ENCODE peak calls at places on chromosomes 12 and 14, in four cellular contexts. K is K562, T is HepG2, J is WTC11. O is an unnamed sample.

GRCh38 chr12:53233671-53234091 is 1.7 kb upstream of the RARG start:
- DNase-seq in J (peak), K (no peak), T (no peak), O (no peak)

GRCh38 chr12:90013409-90013808 is 304.8 kb upstream of the ATP2B1 start:
- DNase-seq in J (no peak), K (no peak), T (no peak), O (no peak)

GRCh38 chr14:56874375-56874774 is 64.1 kb upstream of the OTX2 start:
- DNase-seq in T (peak), K (peak), J (peak), O (peak)

GRCh38 chr12:50918584-50919316 is 33.6 kb upstream of the HIGD1C start:
- DNase-seq in J (no peak), K (no peak), T (no peak), O (no peak)

GRCh38 chr12:1457901-1458300 is 136.5 kb downstream of the FBXL14 start:
- DNase-seq in T (no peak), J (no peak), K (no peak), O (no peak)

GRCh38 chr12:10143205-10143604 is 13.2 kb upstream of the CLEC7A start:
- DNase-seq in K (no peak), J (no peak), T (no peak), O (no peak)

GRCh38 chr12:56086096-56086495 is 6.1 kb downstream of the ERBB3 start:
- DNase-seq in J (no peak), T (no peak), K (peak), O (no peak)

GRCh38 chr14:85243306-85243705 is 286.6 kb upstream of the FLRT2 start:
- DNase-seq in J (no peak), T (no peak), K (no peak), O (no peak)

GRCh38 chr12:89709994-89710872 is 1.6 kb upstream of the ATP2B1 start:
- DNase-seq in K (no peak), T (no peak), J (peak), O (no peak)

GRCh38 chr12:91565246-91565645 is 382.6 kb upstream of the DCN start:
- DNase-seq in T (no peak), K (no peak), J (no peak), O (no peak)

GRCh38 chr14:28375295-28375694 is 391.3 kb upstream of the FOXG1 start:
- DNase-seq in K (no peak), J (peak), T (no peak), O (peak)

GRCh38 chr14:50335389-50335788 is 23.3 kb downstream of the DMAC2L start:
- DNase-seq in J (peak), T (peak), K (no peak), O (peak)

GRCh38 chr12:52522346-52523011 is 2.3 kb upstream of the KRT5 start:
- DNase-seq in K (no peak), T (no peak), J (no peak), O (no peak)

GRCh38 chr12:120007272-120007671 is 18.2 kb downstream of the BICDL1 start:
- DNase-seq in T (no peak), K (no peak), J (no peak), O (no peak)

GRCh38 chr14:51533877-51534553 is 117.7 kb upstream of the FRMD6 start:
- DNase-seq in K (no peak), T (no peak), J (no peak), O (no peak)

GRCh38 chr14:91835920-91836843 is 31.2 kb downstream of the TC2N start:
- DNase-seq in T (no peak), K (peak), J (peak), O (peak)

GRCh38 chr12:132354982-132355680 is 25.7 kb upstream of the GALNT9 start:
- DNase-seq in T (no peak), K (no peak), J (no peak), O (no peak)

GRCh38 chr12:103986823-103987222 is 21.2 kb downstream of the TDG start:
- DNase-seq in K (no peak), T (no peak), J (no peak), O (no peak)

GRCh38 chr14:75640876-75641275 is 19.8 kb downstream of the ERG28 start:
- DNase-seq in T (no peak), J (no peak), K (no peak), O (no peak)

GRCh38 chr14:93462479-93462878 is 31.7 kb downstream of the UNC79 start:
- DNase-seq in T (no peak), K (no peak), J (no peak), O (no peak)

GRCh38 chr12:52344111-52344510 is 22.9 kb upstream of the KRT83 start:
- DNase-seq in T (no peak), J (no peak), K (no peak), O (no peak)

GRCh38 chr12:108060910-108061309 is 68.2 kb upstream of the WSCD2 start:
- DNase-seq in J (no peak), T (no peak), K (no peak), O (no peak)

GRCh38 chr12:45546545-45546944 is 183.0 kb upstream of the ARID2 start:
- DNase-seq in T (no peak), J (no peak), K (no peak), O (no peak)

GRCh38 chr12:45547822-45548221 is 181.7 kb upstream of the ARID2 start:
- DNase-seq in K (no peak), J (no peak), T (no peak), O (no peak)

GRCh38 chr12:45547132-45547531 is 182.4 kb upstream of the ARID2 start:
- DNase-seq in T (no peak), K (no peak), J (no peak), O (no peak)

GRCh38 chr12:45540661-45541341 is 188.7 kb upstream of the ARID2 start:
- DNase-seq in K (no peak), J (no peak), T (no peak), O (no peak)

GRCh38 chr12:45543887-45544286 is 185.6 kb upstream of the ARID2 start:
- DNase-seq in J (peak), K (peak), T (peak), O (peak)
- TF ChIP-seq ELF4 in J (no peak), K (no peak), T (no peak), O (no peak)

GRCh38 chr12:6569312-6569711 is 1.2 kb upstream of the NOP2 start:
- DNase-seq in J (no peak), K (no peak), T (no peak), O (no peak)

GRCh38 chr12:6569786-6570185 is 1.7 kb upstream of the NOP2 start:
- DNase-seq in T (no peak), J (no peak), K (no peak), O (no peak)

GRCh38 chr12:6573001-6573400 is 4.9 kb upstream of the NOP2 start:
- DNase-seq in K (no peak), T (no peak), J (no peak), O (no peak)

GRCh38 chr12:6567824-6568617 is at the start of gene NOP2:
- DNase-seq in J (peak), K (peak), T (peak), O (peak)

GRCh38 chr12:6570264-6570887 is 2.3 kb upstream of the NOP2 start:
- DNase-seq in K (peak), T (peak), J (peak), O (peak)
- TF ChIP-seq ELF4 in K (no peak), T (no peak), J (no peak), O (no peak)

GRCh38 chr12:77630341-77630740 is 200.4 kb upstream of the NAV3 start:
- DNase-seq in J (no peak), K (no peak), T (no peak), O (no peak)

GRCh38 chr12:77625441-77625840 is 205.3 kb upstream of the NAV3 start:
- DNase-seq in T (no peak), K (no peak), J (no peak), O (no peak)
- TF ChIP-seq ELF4 in T (no peak), K (no peak), J (no peak), O (no peak)

GRCh38 chr14:54931598-54932340 is 29.1 kb upstream of the GCH1 start:
- DNase-seq in T (no peak), K (no peak), J (no peak), O (no peak)

GRCh38 chr14:54927551-54927950 is 24.9 kb upstream of the GCH1 start:
- DNase-seq in K (no peak), T (no peak), J (no peak), O (no peak)

GRCh38 chr14:54935100-54935499 is 32.5 kb upstream of the GCH1 start:
- DNase-seq in T (peak), K (no peak), J (no peak), O (no peak)

GRCh38 chr14:54933006-54933405 is 30.4 kb upstream of the GCH1 start:
- DNase-seq in J (no peak), T (no peak), K (no peak), O (no peak)

GRCh38 chr14:54929556-54929955 is 26.9 kb upstream of the GCH1 start:
- DNase-seq in K (no peak), T (no peak), J (no peak), O (no peak)
- TF ChIP-seq ELF4 in K (no peak), T (no peak), J (no peak), O (no peak)

DNA sequence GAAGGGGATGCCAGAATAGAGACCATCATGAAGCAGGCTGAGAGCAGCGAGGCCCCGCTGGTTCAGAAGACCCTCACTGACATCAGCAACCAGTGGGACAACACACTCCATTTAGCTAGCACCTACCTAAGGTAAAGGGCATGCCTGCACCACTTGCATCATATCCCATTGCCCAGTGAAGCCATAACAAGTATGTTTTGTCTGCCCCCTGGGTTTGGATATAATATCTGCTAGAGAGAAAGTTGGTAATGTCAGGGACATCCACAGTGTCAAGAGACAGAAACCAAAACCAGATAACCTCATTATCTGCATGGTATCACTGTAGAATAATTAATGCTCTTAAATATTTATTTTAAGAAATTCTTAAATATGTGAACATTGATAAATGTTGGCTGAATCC is 173.8 kb downstream of the SYNE2 start:
- DNase-seq in J (no peak), K (no peak), T (no peak), O (no peak)
- TF ChIP-seq ELF4 in J (no peak), K (no peak), T (no peak), O (no peak)